ENCODE peak calls at places on chromosome 1, in ten cellular contexts. C is stomach; D is fibroblast of lung; W is K562; I is lower lobe of right lung; Q is psoas muscle; R is naive thymus-derived CD4-positive, alpha-beta T cell; K is WERI-Rb-1; T is CD8-positive, alpha-beta memory T cell; G is cardiac muscle cell. A is an unnamed sample.

GRCh38 chr1:244431166-244431565 is 20.5 kb downstream of the ADSS2 start:
- DNase-seq in T (no peak), R (no peak), D (no peak), C (no peak), Q (no peak), G (no peak), I (no peak), W (no peak), K (no peak), A (no peak)

GRCh38 chr1:165896277-165896676 is 68.9 kb downstream of the UCK2 start:
- DNase-seq in G (peak), W (no peak), R (no peak), T (no peak), Q (peak), I (no peak), C (no peak), K (peak), D (peak), A (no peak)

GRCh38 chr1:163090321-163090945 is 21.3 kb downstream of the RGS4 start:
- DNase-seq in G (peak), Q (no peak), I (no peak), W (no peak), D (peak), C (no peak), R (no peak), K (no peak), T (no peak), A (no peak)

GRCh38 chr1:235597867-235598553 is 51.6 kb downstream of the GNG4 start:
- DNase-seq in T (no peak), I (no peak), W (peak), C (no peak), D (peak), G (peak), R (no peak), K (peak), Q (no peak), A (no peak)

GRCh38 chr1:52567943-52568342 is 15.1 kb upstream of the TUT4 start:
- DNase-seq in G (peak), I (no peak), C (no peak), D (peak), Q (no peak), R (peak), W (peak), K (no peak), T (no peak), A (no peak)

GRCh38 chr1:6485140-6485936 is 6.1 kb downstream of the PLEKHG5 start:
- DNase-seq in C (no peak), W (peak), D (no peak), Q (no peak), K (no peak), G (no peak), T (no peak), R (no peak), I (no peak), A (no peak)

GRCh38 chr1:178109348-178110143 is 15.6 kb downstream of the RASAL2 start:
- DNase-seq in T (no peak), Q (no peak), C (no peak), I (no peak), K (no peak), W (no peak), D (peak), R (no peak), G (no peak), A (no peak)

GRCh38 chr1:58649555-58649954 is 50.3 kb downstream of the MYSM1 start:
- DNase-seq in I (no peak), C (peak), Q (no peak), K (no peak), G (peak), W (no peak), R (peak), D (no peak), T (no peak), A (no peak)

GRCh38 chr1:116414364-116414763 is 41.3 kb downstream of the ATP1A1 start:
- DNase-seq in I (no peak), K (no peak), T (no peak), R (no peak), D (no peak), W (no peak), G (no peak), C (no peak), Q (no peak), A (no peak)

GRCh38 chr1:10861822-10862221 is 65.4 kb upstream of the CASZ1 start:
- DNase-seq in T (no peak), C (no peak), K (no peak), Q (no peak), G (no peak), R (no peak), W (no peak), I (no peak), D (no peak), A (no peak)

GRCh38 chr1:1228596-1229321 is 3.0 kb downstream of the SDF4 start:
- DNase-seq in R (no peak), D (no peak), T (no peak), C (no peak), Q (no peak), W (no peak), I (no peak), K (no peak), G (no peak), A (no peak)

GRCh38 chr1:15139654-15140350 is 13.7 kb upstream of the TMEM51 start:
- DNase-seq in C (peak), I (no peak), R (no peak), G (no peak), T (no peak), W (no peak), Q (no peak), D (no peak), K (peak), A (no peak)

GRCh38 chr1:7521803-7522202 is 249.3 kb upstream of the VAMP3 start:
- DNase-seq in C (no peak), T (no peak), G (no peak), W (no peak), I (no peak), Q (peak), R (no peak), K (no peak), D (peak), A (no peak)

GRCh38 chr1:52365091-52365745 is 787 bp downstream of the CC2D1B start:
- DNase-seq in C (peak), K (peak), I (peak), Q (peak), W (peak), D (peak), G (peak), T (no peak), R (no peak), A (no peak)

GRCh38 chr1:175839678-175840669 is 96.6 kb upstream of the TNR start:
- DNase-seq in T (no peak), Q (no peak), G (peak), C (no peak), R (no peak), D (no peak), W (no peak), I (no peak), K (no peak), A (no peak)

GRCh38 chr1:93262645-93263044 is 82.1 kb downstream of the CCDC18 start:
- DNase-seq in G (no peak), W (no peak), C (no peak), R (no peak), Q (no peak), K (no peak), I (no peak), D (no peak), T (no peak), A (no peak)

GRCh38 chr1:151210830-151211229 is 12.5 kb downstream of the PIP5K1A start:
- DNase-seq in C (no peak), K (no peak), G (no peak), W (no peak), R (no peak), Q (no peak), T (no peak), I (no peak), D (peak), A (no peak)

GRCh38 chr1:151213560-151213959 is 15.2 kb downstream of the PIP5K1A start:
- DNase-seq in K (no peak), T (no peak), C (no peak), R (no peak), Q (no peak), D (no peak), W (no peak), I (no peak), G (peak), A (no peak)

GRCh38 chr1:151211972-151212705 is 13.8 kb downstream of the PIP5K1A start:
- DNase-seq in G (no peak), W (no peak), R (peak), D (no peak), C (no peak), T (no peak), Q (no peak), K (no peak), I (no peak), A (no peak)
- H3K27ac ChIP-seq in G (no peak), W (no peak), R (no peak), D (no peak), C (no peak), T (no peak), Q (no peak), K (no peak), I (no peak), A (no peak)

GRCh38 chr1:154583691-154584212 is 16.2 kb downstream of the CHRNB2 start:
- DNase-seq in R (no peak), G (peak), I (no peak), Q (no peak), C (no peak), T (no peak), W (no peak), D (peak), K (no peak), A (no peak)
- H3K27ac ChIP-seq in R (no peak), G (no peak), I (no peak), Q (no peak), C (no peak), T (no peak), W (no peak), D (no peak), K (no peak), A (no peak)

DNA sequence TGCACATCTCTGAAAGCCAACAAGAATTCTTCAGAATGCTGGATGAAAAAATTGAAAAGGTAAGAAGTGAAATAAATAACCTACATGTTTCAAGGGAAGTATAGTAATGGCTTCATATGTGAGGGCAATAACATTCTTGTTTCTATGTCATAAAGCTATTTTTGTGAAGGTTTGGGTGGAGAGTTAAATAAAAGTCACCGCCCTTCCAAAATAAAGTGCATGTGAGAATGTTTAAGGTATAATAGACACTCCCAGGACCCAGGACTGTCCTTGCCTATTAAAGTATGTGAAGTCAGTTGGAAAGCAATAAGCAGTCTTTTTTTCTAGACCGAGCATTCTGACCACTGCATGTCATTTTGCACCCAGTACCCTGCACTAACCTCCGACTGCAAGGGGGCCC is 156.3 kb downstream of the EDEM3 start:
- DNase-seq in I (no peak), C (no peak), K (no peak), Q (no peak), W (no peak), R (no peak), T (no peak), D (no peak), G (no peak), A (no peak)
- H3K27ac ChIP-seq in I (no peak), C (no peak), K (no peak), Q (no peak), W (no peak), R (no peak), T (no peak), D (no peak), G (peak), A (no peak)

DNA sequence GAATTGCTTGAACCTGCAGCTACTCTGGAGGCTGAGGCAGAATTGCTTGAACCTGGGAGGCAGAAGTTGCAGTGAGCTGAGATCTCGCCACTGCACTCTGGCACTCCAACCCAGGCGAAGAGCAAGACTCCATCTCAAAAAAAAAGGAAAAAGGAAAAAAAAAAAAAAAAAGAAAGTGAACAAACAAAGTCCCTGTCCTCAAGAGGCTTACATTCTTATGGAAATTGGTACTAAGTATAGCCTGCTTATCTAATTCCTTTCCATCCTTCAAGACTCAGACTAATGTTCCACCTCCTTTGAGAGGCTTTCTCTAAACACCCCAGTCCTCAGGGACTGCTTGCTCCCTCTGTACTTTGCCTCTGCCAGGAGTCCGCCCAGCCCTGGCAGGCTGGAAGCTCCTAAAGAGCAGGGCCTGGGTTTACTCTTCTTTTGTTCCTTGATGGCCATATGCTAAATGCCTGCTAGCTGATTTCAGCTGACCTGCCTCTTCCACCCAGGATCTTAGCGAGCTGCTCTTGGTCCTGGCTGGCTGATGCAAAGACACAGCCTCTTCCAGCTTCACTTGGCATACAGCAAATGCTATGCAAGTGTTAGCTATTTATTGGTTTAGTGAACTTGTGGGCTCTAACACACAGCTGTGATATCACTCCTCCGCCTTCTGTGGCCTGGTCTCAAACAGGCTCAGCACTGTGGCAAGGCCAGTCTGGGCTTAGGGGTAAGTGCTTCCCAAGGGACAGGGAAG is 9.8 kb downstream of the SLC9A1 start:
- DNase-seq in Q (peak), C (peak), G (peak), T (no peak), W (no peak), R (no peak), I (no peak), K (no peak), D (peak), A (no peak)
- H3K27ac ChIP-seq in Q (peak), C (peak), G (peak), T (peak), W (peak), R (no peak), I (peak), K (no peak), D (peak), A (peak)

DNA sequence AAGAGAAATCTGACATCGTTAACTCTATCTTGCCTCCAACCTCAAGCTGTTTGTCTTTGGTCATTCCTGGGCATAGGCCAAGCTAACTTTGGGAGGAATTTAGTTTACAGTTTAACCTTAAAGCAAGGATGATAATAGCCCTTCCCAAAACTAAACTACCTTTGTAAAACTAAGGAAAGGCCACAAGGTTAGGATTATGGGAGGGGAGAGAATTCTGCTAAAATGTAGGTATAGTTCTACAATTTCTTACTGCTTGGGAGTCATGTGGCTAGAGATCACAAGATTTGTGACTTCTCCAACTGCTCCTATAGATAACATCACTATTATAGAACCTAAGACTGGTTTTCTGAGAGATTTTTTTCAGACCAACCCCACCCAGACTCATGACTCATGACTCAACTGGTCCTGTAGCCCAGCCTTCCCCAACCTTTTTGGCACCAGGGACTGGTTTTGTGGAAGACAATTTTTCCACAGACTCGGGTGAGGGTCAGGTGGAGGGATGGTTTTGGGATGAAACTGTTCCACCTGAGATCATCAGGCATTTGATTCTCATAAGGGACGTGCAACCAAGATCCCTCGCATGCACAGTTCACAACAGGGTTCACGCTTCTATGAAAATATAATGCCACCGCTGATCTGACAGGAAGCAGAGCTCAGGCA is 70.7 kb upstream of the MUTYH start:
- DNase-seq in D (peak), Q (no peak), K (no peak), W (no peak), T (no peak), G (no peak), C (no peak), I (no peak), R (no peak), A (no peak)
- H3K27ac ChIP-seq in D (no peak), Q (no peak), K (no peak), W (peak), T (no peak), G (no peak), C (no peak), I (no peak), R (no peak), A (no peak)

GRCh38 chr1:223731076-223731770 is 18.9 kb downstream of the CAPN2 start:
- DNase-seq in W (no peak), K (no peak), D (peak), R (no peak), T (no peak), Q (peak), I (peak), C (peak), G (peak), A (peak)
- H3K27ac ChIP-seq in W (peak), K (no peak), D (peak), R (no peak), T (no peak), Q (peak), I (peak), C (peak), G (no peak), A (peak)

GRCh38 chr1:39129514-39129913 is 75.0 kb upstream of the MACF1 start:
- DNase-seq in R (no peak), T (no peak), D (peak), Q (no peak), I (no peak), W (no peak), C (no peak), K (peak), G (peak), A (no peak)
- H3K27ac ChIP-seq in R (no peak), T (no peak), D (no peak), Q (peak), I (peak), W (no peak), C (peak), K (no peak), G (no peak), A (peak)

A was measured in caudate nucleus.